ENCODE peak calls at places on chromosomes 11 and 22, in ten cellular contexts. M is HCEC 1CT; N is GM10248; P is HTR-8/SVneo; Z is stimulated activated CD4-positive, alpha-beta T cell treated with anti-CD3 and anti-CD28 coated beads, Interleukin-2, amount 100 ng/mL, for 24 hours; G is NAMALWA; W is putamen; I is nucleus accumbens; V is ACHN; X is right lobe of liver. L is an unnamed sample.
A peak's percentile ranks its signal among the peaks of the same experiment; 100 is the strongest.

GRCh38 chr11:122601131-122602125 is 54.1 kb upstream of the UBASH3B start:
- DNase-seq in W (no peak), P (peak; percentile 38), G (no peak), V (no peak), Z (no peak), I (no peak), N (no peak), M (peak; percentile 70), X (no peak), L (no peak)

GRCh38 chr22:37496651-37497599 is 10.7 kb upstream of the MFNG start:
- DNase-seq in M (peak; percentile 91), P (peak; percentile 77), I (no peak), V (peak; percentile 97), Z (no peak), X (no peak), G (no peak), W (no peak), N (no peak), L (no peak)

GRCh38 chr11:16791494-16791961 is 53.1 kb downstream of the C11orf58 start:
- DNase-seq in Z (no peak), M (peak; percentile 89), V (peak; percentile 90), P (peak; percentile 83), X (peak; percentile 55), N (no peak), W (no peak), G (no peak), I (no peak), L (no peak)

GRCh38 chr22:32030508-32031247 is 12.4 kb upstream of the SLC5A1 start:
- DNase-seq in V (no peak), Z (no peak), I (no peak), N (no peak), W (no peak), G (no peak), M (no peak), X (no peak), P (no peak), L (no peak)

GRCh38 chr22:19523240-19524169 is 705 bp downstream of the CLDN5 start:
- DNase-seq in W (no peak), X (no peak), V (no peak), N (peak; percentile 27), M (peak; percentile 19), Z (peak; percentile 47), P (no peak), I (no peak), G (no peak), L (no peak)

GRCh38 chr11:126127898-126128297 is 65.2 kb upstream of the CDON start:
- DNase-seq in Z (no peak), V (no peak), N (no peak), W (no peak), I (no peak), P (no peak), G (no peak), M (no peak), X (no peak), L (no peak)

GRCh38 chr22:17772249-17772962 is 1.9 kb downstream of the BID start:
- DNase-seq in M (no peak), I (no peak), V (no peak), W (no peak), X (peak; percentile 65), N (no peak), Z (no peak), G (no peak), P (peak; percentile 79), L (no peak)

GRCh38 chr22:35072939-35073338 is 7.0 kb downstream of the ISX start:
- DNase-seq in V (peak; percentile 54), M (no peak), X (no peak), G (no peak), I (no peak), W (no peak), P (no peak), Z (no peak), N (no peak), L (no peak)

GRCh38 chr11:27649800-27650199 is 50.5 kb downstream of the BDNF start:
- DNase-seq in P (no peak), Z (no peak), W (no peak), V (no peak), I (no peak), X (no peak), G (no peak), N (no peak), M (no peak), L (no peak)

GRCh38 chr11:64729851-64730382 is 6.9 kb upstream of the NRXN2 start:
- DNase-seq in I (no peak), V (no peak), W (no peak), M (no peak), N (no peak), X (peak; percentile 63), P (no peak), Z (peak; percentile 51), G (no peak), L (no peak)

GRCh38 chr22:46520880-46521279 is 16.5 kb downstream of the CELSR1 start:
- DNase-seq in G (no peak), M (no peak), X (no peak), W (no peak), Z (no peak), V (no peak), N (no peak), P (no peak), I (no peak), L (no peak)

GRCh38 chr22:24429411-24430365 is 2.3 kb downstream of the ADORA2A start:
- DNase-seq in W (no peak), Z (peak; percentile 86), M (no peak), G (peak; percentile 73), N (peak; percentile 65), I (no peak), V (peak; percentile 53), P (no peak), X (peak; percentile 70), L (peak; percentile 49)